ENCODE peak calls at places on chromosomes 1 and 21, in seven cellular contexts. One of them, this sample, is unnamed.

GRCh38 chr1:172588296-172589291 is 55.6 kb downstream of the SUCO start:
- DNase-seq in stomach: no peak
- DNase-seq in heart right ventricle: no peak
- DNase-seq in brain microvascular endothelial cell: peak
- DNase-seq in lower lobe of right lung: no peak
- DNase-seq in cardiac fibroblast: peak
- DNase-seq in tibial artery: no peak
- DNase-seq in this sample: peak

GRCh38 chr1:183837062-183837461 is 32.1 kb downstream of the RGL1 start:
- DNase-seq in lower lobe of right lung: no peak
- DNase-seq in stomach: no peak
- DNase-seq in cardiac fibroblast: no peak
- DNase-seq in tibial artery: no peak
- DNase-seq in brain microvascular endothelial cell: no peak
- DNase-seq in heart right ventricle: no peak
- DNase-seq in this sample: no peak

GRCh38 chr1:181383695-181384094 is 99.6 kb upstream of the CACNA1E start:
- DNase-seq in lower lobe of right lung: no peak
- DNase-seq in stomach: no peak
- DNase-seq in tibial artery: no peak
- DNase-seq in cardiac fibroblast: no peak
- DNase-seq in heart right ventricle: no peak
- DNase-seq in brain microvascular endothelial cell: no peak
- DNase-seq in this sample: peak

GRCh38 chr21:38879912-38880577 is 74.3 kb downstream of the ETS2 start:
- DNase-seq in cardiac fibroblast: no peak
- DNase-seq in brain microvascular endothelial cell: no peak
- DNase-seq in tibial artery: no peak
- DNase-seq in heart right ventricle: no peak
- DNase-seq in lower lobe of right lung: no peak
- DNase-seq in stomach: no peak
- DNase-seq in this sample: no peak

GRCh38 chr21:45541221-45542039 is 810 bp downstream of the SLC19A1 start:
- DNase-seq in brain microvascular endothelial cell: no peak
- DNase-seq in stomach: peak
- DNase-seq in heart right ventricle: peak
- DNase-seq in tibial artery: peak
- DNase-seq in lower lobe of right lung: peak
- DNase-seq in cardiac fibroblast: peak
- DNase-seq in this sample: peak

GRCh38 chr1:51032936-51033335 is 62.9 kb downstream of the CDKN2C start:
- DNase-seq in brain microvascular endothelial cell: no peak
- DNase-seq in cardiac fibroblast: no peak
- DNase-seq in tibial artery: no peak
- DNase-seq in stomach: no peak
- DNase-seq in lower lobe of right lung: no peak
- DNase-seq in heart right ventricle: no peak
- DNase-seq in this sample: no peak

GRCh38 chr1:6105218-6105679 is 59.6 kb downstream of the KCNAB2 start:
- DNase-seq in brain microvascular endothelial cell: no peak
- DNase-seq in cardiac fibroblast: no peak
- DNase-seq in stomach: no peak
- DNase-seq in tibial artery: no peak
- DNase-seq in heart right ventricle: no peak
- DNase-seq in lower lobe of right lung: peak
- DNase-seq in this sample: no peak

GRCh38 chr1:40782371-40782956 is 1.1 kb upstream of the KCNQ4 start:
- DNase-seq in lower lobe of right lung: no peak
- DNase-seq in cardiac fibroblast: no peak
- DNase-seq in heart right ventricle: peak
- DNase-seq in tibial artery: no peak
- DNase-seq in brain microvascular endothelial cell: no peak
- DNase-seq in stomach: peak
- DNase-seq in this sample: no peak

GRCh38 chr1:44276901-44277300 is 63.6 kb downstream of the DMAP1 start:
- DNase-seq in heart right ventricle: no peak
- DNase-seq in tibial artery: no peak
- DNase-seq in brain microvascular endothelial cell: no peak
- DNase-seq in cardiac fibroblast: peak
- DNase-seq in stomach: no peak
- DNase-seq in lower lobe of right lung: no peak
- DNase-seq in this sample: peak

GRCh38 chr21:14545906-14546480 is at the start of gene SAMSN1:
- DNase-seq in heart right ventricle: no peak
- DNase-seq in lower lobe of right lung: peak
- DNase-seq in stomach: peak
- DNase-seq in cardiac fibroblast: peak
- DNase-seq in brain microvascular endothelial cell: peak
- DNase-seq in tibial artery: no peak
- DNase-seq in this sample: no peak

GRCh38 chr1:186482661-186483255 is 21.8 kb upstream of the PDC start:
- DNase-seq in cardiac fibroblast: peak
- DNase-seq in brain microvascular endothelial cell: peak
- DNase-seq in stomach: peak
- DNase-seq in lower lobe of right lung: peak
- DNase-seq in heart right ventricle: peak
- DNase-seq in tibial artery: peak
- DNase-seq in this sample: peak

GRCh38 chr1:7650801-7651200 is 120.3 kb upstream of the VAMP3 start:
- DNase-seq in cardiac fibroblast: no peak
- DNase-seq in tibial artery: no peak
- DNase-seq in brain microvascular endothelial cell: no peak
- DNase-seq in heart right ventricle: no peak
- DNase-seq in lower lobe of right lung: peak
- DNase-seq in stomach: peak
- DNase-seq in this sample: no peak

GRCh38 chr1:22736496-22737088 is 26.0 kb downstream of the EPHB2 start:
- DNase-seq in brain microvascular endothelial cell: no peak
- DNase-seq in cardiac fibroblast: no peak
- DNase-seq in stomach: no peak
- DNase-seq in tibial artery: no peak
- DNase-seq in heart right ventricle: no peak
- DNase-seq in lower lobe of right lung: no peak
- DNase-seq in this sample: no peak

GRCh38 chr1:169070547-169070946 is 35.9 kb upstream of the ATP1B1 start:
- DNase-seq in tibial artery: no peak
- DNase-seq in stomach: no peak
- DNase-seq in heart right ventricle: no peak
- DNase-seq in brain microvascular endothelial cell: no peak
- DNase-seq in lower lobe of right lung: no peak
- DNase-seq in cardiac fibroblast: no peak
- DNase-seq in this sample: peak
- H3K4me3 ChIP-seq in tibial artery: no peak
- H3K4me3 ChIP-seq in stomach: no peak
- H3K4me3 ChIP-seq in heart right ventricle: no peak
- H3K4me3 ChIP-seq in brain microvascular endothelial cell: no peak
- H3K4me3 ChIP-seq in lower lobe of right lung: no peak
- H3K4me3 ChIP-seq in cardiac fibroblast: no peak
- H3K4me3 ChIP-seq in this sample: no peak

GRCh38 chr1:66752000-66752592 is at the start of gene DYNLT5:
- DNase-seq in brain microvascular endothelial cell: peak
- DNase-seq in lower lobe of right lung: peak
- DNase-seq in tibial artery: peak
- DNase-seq in stomach: peak
- DNase-seq in cardiac fibroblast: peak
- DNase-seq in heart right ventricle: peak
- DNase-seq in this sample: peak
- TF ChIP-seq CTCF in brain microvascular endothelial cell: peak
- TF ChIP-seq CTCF in lower lobe of right lung: peak
- TF ChIP-seq CTCF in tibial artery: no peak
- TF ChIP-seq CTCF in stomach: no peak
- TF ChIP-seq CTCF in cardiac fibroblast: no peak
- TF ChIP-seq CTCF in heart right ventricle: no peak
- TF ChIP-seq CTCF in this sample: no peak

DNA sequence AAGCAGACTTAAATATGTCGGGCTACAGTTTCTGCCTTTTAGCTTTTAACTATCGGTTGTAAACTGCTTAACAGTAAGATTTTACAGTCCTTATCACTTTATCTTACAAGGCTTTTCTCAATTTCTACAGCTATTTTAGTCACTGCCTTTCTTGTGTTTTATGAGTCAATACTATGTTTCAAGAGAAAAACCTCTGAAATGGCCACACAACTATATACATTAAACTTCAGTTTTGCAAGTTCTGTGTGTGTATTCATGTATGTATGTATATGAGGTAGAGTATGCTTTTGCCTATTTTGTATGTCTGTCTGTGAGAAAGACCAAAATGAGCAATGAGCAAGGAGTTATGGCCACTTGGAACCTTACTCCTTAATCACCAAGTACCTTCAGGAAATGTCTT is 169.8 kb downstream of the SYT2 start:
- DNase-seq in cardiac fibroblast: peak
- DNase-seq in stomach: no peak
- DNase-seq in brain microvascular endothelial cell: no peak
- DNase-seq in lower lobe of right lung: no peak
- DNase-seq in heart right ventricle: no peak
- DNase-seq in tibial artery: no peak
- DNase-seq in this sample: no peak
- H3K4me3 ChIP-seq in cardiac fibroblast: no peak
- H3K4me3 ChIP-seq in stomach: peak
- H3K4me3 ChIP-seq in brain microvascular endothelial cell: no peak
- H3K4me3 ChIP-seq in lower lobe of right lung: peak
- H3K4me3 ChIP-seq in heart right ventricle: peak
- H3K4me3 ChIP-seq in tibial artery: peak
- H3K4me3 ChIP-seq in this sample: no peak

GRCh38 chr1:152067150-152067549 is 21.7 kb downstream of the TCHHL1 start:
- DNase-seq in brain microvascular endothelial cell: no peak
- DNase-seq in cardiac fibroblast: no peak
- DNase-seq in heart right ventricle: no peak
- DNase-seq in stomach: no peak
- DNase-seq in lower lobe of right lung: no peak
- DNase-seq in tibial artery: no peak
- DNase-seq in this sample: no peak

GRCh38 chr1:152067929-152068328 is 20.9 kb downstream of the TCHHL1 start:
- DNase-seq in tibial artery: no peak
- DNase-seq in cardiac fibroblast: no peak
- DNase-seq in lower lobe of right lung: no peak
- DNase-seq in brain microvascular endothelial cell: no peak
- DNase-seq in stomach: no peak
- DNase-seq in heart right ventricle: no peak
- DNase-seq in this sample: no peak

DNA sequence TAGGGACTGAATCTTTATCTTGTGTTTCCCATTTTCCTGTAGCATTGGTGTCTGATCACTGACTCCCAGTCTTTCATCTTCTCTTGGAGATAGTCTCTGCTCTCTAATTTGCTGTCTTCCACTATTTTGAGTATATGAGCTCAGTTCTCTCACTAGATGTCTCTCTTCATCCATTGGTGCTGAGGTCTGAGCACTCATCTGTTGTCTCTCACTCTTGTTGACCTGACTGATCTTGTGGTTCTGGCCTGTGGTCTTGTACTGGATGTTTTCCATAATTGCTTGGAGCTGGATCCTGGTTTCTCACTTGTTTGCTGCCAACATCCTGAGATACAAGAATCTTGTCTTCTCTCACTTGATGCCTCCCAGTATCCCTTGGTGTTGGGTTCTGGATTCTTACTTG is 25.1 kb upstream of the S100A11 start:
- DNase-seq in brain microvascular endothelial cell: no peak
- DNase-seq in cardiac fibroblast: no peak
- DNase-seq in tibial artery: no peak
- DNase-seq in stomach: no peak
- DNase-seq in lower lobe of right lung: no peak
- DNase-seq in heart right ventricle: no peak
- DNase-seq in this sample: no peak
- TF ChIP-seq CTCF in brain microvascular endothelial cell: no peak
- TF ChIP-seq CTCF in cardiac fibroblast: no peak
- TF ChIP-seq CTCF in tibial artery: no peak
- TF ChIP-seq CTCF in stomach: no peak
- TF ChIP-seq CTCF in lower lobe of right lung: no peak
- TF ChIP-seq CTCF in heart right ventricle: no peak
- TF ChIP-seq CTCF in this sample: no peak

DNA sequence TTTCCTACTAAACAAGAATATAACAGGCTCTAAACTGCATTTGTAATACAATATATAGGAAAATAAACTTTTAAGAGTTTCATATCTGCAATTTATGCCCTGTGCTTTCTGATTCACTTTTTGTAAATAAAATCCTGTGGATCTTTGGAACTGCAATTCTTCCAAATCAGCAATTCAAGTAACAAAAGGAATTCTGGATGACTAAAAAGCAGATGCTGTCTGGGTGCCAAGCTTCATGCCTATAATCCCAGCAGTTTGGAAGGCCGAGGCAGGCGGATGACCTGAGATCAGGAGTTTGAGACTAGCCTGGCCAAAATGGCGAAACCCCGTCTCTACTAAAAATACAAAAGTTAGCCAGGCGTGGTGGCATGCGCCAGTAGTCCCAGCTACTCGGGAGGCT is 6.3 kb downstream of the NME7 start:
- DNase-seq in tibial artery: no peak
- DNase-seq in cardiac fibroblast: peak
- DNase-seq in stomach: no peak
- DNase-seq in lower lobe of right lung: no peak
- DNase-seq in brain microvascular endothelial cell: no peak
- DNase-seq in heart right ventricle: no peak
- DNase-seq in this sample: no peak
- H3K4me3 ChIP-seq in tibial artery: no peak
- H3K4me3 ChIP-seq in cardiac fibroblast: no peak
- H3K4me3 ChIP-seq in stomach: no peak
- H3K4me3 ChIP-seq in lower lobe of right lung: no peak
- H3K4me3 ChIP-seq in brain microvascular endothelial cell: no peak
- H3K4me3 ChIP-seq in heart right ventricle: no peak
- H3K4me3 ChIP-seq in this sample: no peak

GRCh38 chr1:3776231-3777030 is 3.9 kb downstream of the SMIM1 start:
- DNase-seq in tibial artery: no peak
- DNase-seq in lower lobe of right lung: no peak
- DNase-seq in stomach: no peak
- DNase-seq in cardiac fibroblast: no peak
- DNase-seq in heart right ventricle: no peak
- DNase-seq in brain microvascular endothelial cell: no peak
- DNase-seq in this sample: no peak
- TF ChIP-seq CTCF in tibial artery: no peak
- TF ChIP-seq CTCF in lower lobe of right lung: no peak
- TF ChIP-seq CTCF in stomach: no peak
- TF ChIP-seq CTCF in cardiac fibroblast: no peak
- TF ChIP-seq CTCF in heart right ventricle: no peak
- TF ChIP-seq CTCF in brain microvascular endothelial cell: no peak
- TF ChIP-seq CTCF in this sample: no peak

GRCh38 chr1:220896088-220896487 is 16.8 kb downstream of the HLX start:
- DNase-seq in lower lobe of right lung: no peak
- DNase-seq in tibial artery: no peak
- DNase-seq in cardiac fibroblast: no peak
- DNase-seq in brain microvascular endothelial cell: no peak
- DNase-seq in heart right ventricle: no peak
- DNase-seq in stomach: no peak
- DNase-seq in this sample: no peak
- H3K4me3 ChIP-seq in lower lobe of right lung: no peak
- H3K4me3 ChIP-seq in tibial artery: no peak
- H3K4me3 ChIP-seq in cardiac fibroblast: no peak
- H3K4me3 ChIP-seq in brain microvascular endothelial cell: no peak
- H3K4me3 ChIP-seq in heart right ventricle: no peak
- H3K4me3 ChIP-seq in stomach: no peak
- H3K4me3 ChIP-seq in this sample: no peak

This sample was measured in epithelial cell of esophagus.